ENCODE peak calls at places on chromosomes 16 and 17, in four cellular contexts. One of them, this sample, is unnamed.

GRCh38 chr16:88869673-88869980 is 3.2 kb upstream of the PABPN1L start:
- DNase-seq in NCI-H446: no peak
- DNase-seq in KBM-7: no peak
- DNase-seq in transverse colon: no peak
- DNase-seq in this sample: no peak

GRCh38 chr17:40857535-40857934 is 9.5 kb downstream of the KRT12 start:
- DNase-seq in NCI-H446: no peak
- DNase-seq in KBM-7: no peak
- DNase-seq in transverse colon: no peak
- DNase-seq in this sample: no peak

GRCh38 chr17:74272731-74273201 is 1.3 kb upstream of the DNAI2 start:
- DNase-seq in NCI-H446: no peak
- DNase-seq in KBM-7: no peak
- DNase-seq in transverse colon: no peak
- DNase-seq in this sample: no peak

GRCh38 chr17:40456396-40456951 is 13.2 kb downstream of the IGFBP4 start:
- DNase-seq in NCI-H446: no peak
- DNase-seq in KBM-7: no peak
- DNase-seq in transverse colon: no peak
- DNase-seq in this sample: no peak

GRCh38 chr16:65069090-65069489 is 52.8 kb downstream of the CDH11 start:
- DNase-seq in NCI-H446: no peak
- DNase-seq in KBM-7: no peak
- DNase-seq in transverse colon: no peak
- DNase-seq in this sample: no peak

GRCh38 chr16:75064403-75065148 is 52.0 kb downstream of the LDHD start:
- DNase-seq in NCI-H446: no peak
- DNase-seq in KBM-7: peak; percentile 98
- DNase-seq in transverse colon: peak; percentile 69
- DNase-seq in this sample: no peak

GRCh38 chr16:28208131-28208530 is 3.6 kb downstream of the XPO6 start:
- DNase-seq in NCI-H446: no peak
- DNase-seq in KBM-7: no peak
- DNase-seq in transverse colon: no peak
- DNase-seq in this sample: no peak

GRCh38 chr17:80860703-80861359 is 130.8 kb upstream of the CHMP6 start:
- DNase-seq in NCI-H446: no peak
- DNase-seq in KBM-7: no peak
- DNase-seq in transverse colon: no peak
- DNase-seq in this sample: no peak

GRCh38 chr16:78244131-78244899 is 144.9 kb downstream of the WWOX start:
- DNase-seq in NCI-H446: no peak
- DNase-seq in KBM-7: no peak
- DNase-seq in transverse colon: no peak
- DNase-seq in this sample: no peak

GRCh38 chr17:66348605-66349165 is 46.3 kb downstream of the PRKCA start:
- DNase-seq in NCI-H446: peak; percentile 24
- DNase-seq in KBM-7: peak; percentile 21
- DNase-seq in transverse colon: peak; percentile 61
- DNase-seq in this sample: no peak

GRCh38 chr17:37039269-37039668 is 90.5 kb downstream of the AATF start:
- DNase-seq in NCI-H446: no peak
- DNase-seq in KBM-7: no peak
- DNase-seq in transverse colon: no peak
- DNase-seq in this sample: no peak

GRCh38 chr16:72847187-72848044 is 200.5 kb downstream of the ZFHX3 start:
- DNase-seq in NCI-H446: peak; percentile 25
- DNase-seq in KBM-7: no peak
- DNase-seq in transverse colon: no peak
- DNase-seq in this sample: no peak